ENCODE peak calls at places on chromosome 5, in seven cellular contexts. S is aorta, Q is prostate gland, L is brain microvascular endothelial cell, W is thoracic aorta, P is left lung, D is neuronal stem cell. T is an unnamed sample.

GRCh38 chr5:56432326-56432725 is 199.2 kb upstream of the ANKRD55 start:
- DNase-seq in S (no peak), Q (no peak), L (peak; percentile 6), W (no peak), P (no peak), D (no peak), T (no peak)

GRCh38 chr5:36305571-36306326 is 4.0 kb upstream of the RANBP3L start:
- DNase-seq in S (peak; percentile 61), Q (peak; percentile 37), L (peak; percentile 33), W (no peak), P (peak; percentile 42), D (no peak), T (peak; percentile 44)

GRCh38 chr5:135576075-135576599 is 2.7 kb downstream of the CXCL14 start:
- DNase-seq in S (no peak), Q (no peak), L (peak; percentile 27), W (no peak), P (no peak), D (no peak), T (no peak)

GRCh38 chr5:156585999-156586398 is 259.0 kb downstream of the SGCD start:
- DNase-seq in S (no peak), Q (no peak), L (no peak), W (no peak), P (no peak), D (no peak), T (no peak)

GRCh38 chr5:32522429-32523143 is 62.8 kb upstream of the SUB1 start:
- DNase-seq in S (peak; percentile 75), Q (no peak), L (peak; percentile 70), W (no peak), P (peak; percentile 66), D (no peak), T (no peak)

GRCh38 chr5:15690611-15691010 is 190.6 kb downstream of the FBXL7 start:
- DNase-seq in S (no peak), Q (no peak), L (peak; percentile 41), W (no peak), P (no peak), D (no peak), T (no peak)

GRCh38 chr5:178323541-178323865 is 90.9 kb upstream of the PHYKPL start:
- DNase-seq in S (no peak), Q (no peak), L (no peak), W (no peak), P (peak; percentile 26), D (no peak), T (no peak)

GRCh38 chr5:159786901-159787691 is 129.2 kb upstream of the ADRA1B start:
- DNase-seq in S (peak; percentile 49), Q (no peak), L (peak; percentile 25), W (no peak), P (no peak), D (no peak), T (no peak)

GRCh38 chr5:40557486-40557885 is 122.2 kb upstream of the PTGER4 start:
- DNase-seq in S (no peak), Q (no peak), L (peak; percentile 14), W (no peak), P (no peak), D (no peak), T (no peak)

GRCh38 chr5:169072223-169072622 is 228.7 kb downstream of the SLIT3 start:
- DNase-seq in S (no peak), Q (no peak), L (no peak), W (no peak), P (no peak), D (no peak), T (no peak)

GRCh38 chr5:114332493-114332892 is 29.4 kb upstream of the KCNN2 start:
- DNase-seq in S (no peak), Q (peak; percentile 44), L (no peak), W (no peak), P (no peak), D (no peak), T (no peak)

GRCh38 chr5:82597437-82597836 is 319.3 kb upstream of the RPS23 start:
- DNase-seq in S (no peak), Q (no peak), L (no peak), W (no peak), P (no peak), D (no peak), T (peak; percentile 10)

GRCh38 chr5:36777105-36777757 is 99.3 kb upstream of the NIPBL start:
- DNase-seq in S (no peak), Q (no peak), L (peak; percentile 46), W (no peak), P (no peak), D (peak; percentile 20), T (peak; percentile 74)

GRCh38 chr5:133753856-133754255 is 141.5 kb upstream of the FSTL4 start:
- DNase-seq in S (no peak), Q (peak; percentile 20), L (no peak), W (no peak), P (no peak), D (no peak), T (no peak)

GRCh38 chr5:31639488-31640011 is 619 bp downstream of the PDZD2 start:
- DNase-seq in S (peak; percentile 44), Q (no peak), L (no peak), W (no peak), P (no peak), D (no peak), T (peak; percentile 24)

GRCh38 chr5:177111720-177112394 is 21.7 kb upstream of the NSD1 start:
- DNase-seq in S (peak; percentile 67), Q (no peak), L (no peak), W (no peak), P (peak; percentile 44), D (peak; percentile 81), T (peak; percentile 67)

GRCh38 chr5:39362646-39363045 is 1.6 kb downstream of the C9 start:
- DNase-seq in S (no peak), Q (no peak), L (no peak), W (no peak), P (no peak), D (no peak), T (no peak)

GRCh38 chr5:39363217-39363616 is 1.1 kb downstream of the C9 start:
- DNase-seq in S (no peak), Q (no peak), L (no peak), W (no peak), P (no peak), D (no peak), T (no peak)

GRCh38 chr5:39361306-39361705 is 3.0 kb downstream of the C9 start:
- DNase-seq in S (no peak), Q (no peak), L (no peak), W (no peak), P (no peak), D (no peak), T (no peak)

GRCh38 chr5:39367711-39368110 is 3.4 kb upstream of the C9 start:
- DNase-seq in S (no peak), Q (no peak), L (no peak), W (no peak), P (no peak), D (no peak), T (no peak)

GRCh38 chr5:39364367-39364766 is at the start of gene C9:
- DNase-seq in S (no peak), Q (no peak), L (no peak), W (no peak), P (no peak), D (no peak), T (no peak)
- H3K27ac ChIP-seq in S (no peak within 1 kb of the TSS), Q (no peak within 1 kb of the TSS), L (no peak within 1 kb of the TSS), W (no peak within 1 kb of the TSS), P (no peak within 1 kb of the TSS), D (no peak within 1 kb of the TSS), T (no peak within 1 kb of the TSS)

GRCh38 chr5:141870871-141871270 is 7.3 kb downstream of the PCDH1 start:
- DNase-seq in S (no peak), Q (no peak), L (no peak), W (no peak), P (no peak), D (no peak), T (no peak)

GRCh38 chr5:141871870-141872269 is 6.3 kb downstream of the PCDH1 start:
- DNase-seq in S (no peak), Q (no peak), L (no peak), W (no peak), P (no peak), D (no peak), T (no peak)

GRCh38 chr5:141874262-141874964 is 3.8 kb downstream of the PCDH1 start:
- DNase-seq in S (no peak), Q (no peak), L (no peak), W (no peak), P (no peak), D (no peak), T (no peak)

GRCh38 chr5:141873933-141874261 is 4.3 kb downstream of the PCDH1 start:
- DNase-seq in S (no peak), Q (no peak), L (no peak), W (no peak), P (no peak), D (no peak), T (no peak)

GRCh38 chr5:141872496-141873356 is 5.5 kb downstream of the PCDH1 start:
- DNase-seq in S (no peak), Q (no peak), L (no peak), W (no peak), P (no peak), D (no peak), T (no peak)
- H3K27ac ChIP-seq in S (no peak overlapping the region), Q (no peak overlapping the region), L (no peak overlapping the region), W (no peak overlapping the region), P (no peak overlapping the region), D (peak overlapping the region; percentile 88), T (no peak overlapping the region)

DNA sequence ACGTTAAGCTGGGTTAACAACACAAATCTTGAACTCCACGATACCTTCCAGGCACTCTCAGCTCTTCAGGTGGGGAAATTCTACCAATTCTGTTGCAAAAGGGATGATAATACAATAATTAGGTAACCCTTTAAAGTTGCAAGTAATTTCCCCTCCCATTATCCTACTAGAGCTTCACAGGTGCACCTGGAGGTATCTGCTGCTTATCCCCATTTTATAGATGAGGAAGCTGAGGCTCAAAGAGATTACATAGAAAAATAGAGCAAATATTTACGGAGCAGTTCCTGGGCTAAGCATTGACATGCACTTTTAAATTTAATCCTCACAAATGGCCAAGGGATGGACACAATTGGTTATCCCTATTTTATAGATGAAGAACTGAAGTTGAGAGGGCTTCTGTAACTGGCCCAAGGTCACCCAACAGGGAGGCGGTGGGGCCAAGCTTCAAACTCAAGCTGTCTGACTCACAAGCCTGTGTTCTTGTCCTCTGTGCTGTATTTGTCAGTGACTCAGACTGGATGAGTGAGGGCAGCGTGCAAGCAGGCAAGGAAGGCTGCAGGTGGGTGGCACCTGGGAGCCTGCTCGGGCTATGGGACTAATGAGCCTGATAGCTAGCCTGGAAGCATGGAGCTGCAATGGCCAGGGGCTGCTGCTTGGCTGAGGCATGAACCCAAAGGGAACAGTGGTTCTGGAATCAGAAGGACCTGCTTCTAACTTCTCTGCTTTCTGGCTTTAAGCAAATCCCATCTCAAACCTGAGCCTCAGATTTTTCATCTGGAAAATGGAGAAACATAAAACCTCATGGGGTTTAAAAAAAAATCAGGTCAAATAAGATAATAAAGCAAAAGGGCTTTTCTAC is 105.5 kb downstream of the PDE6A start:
- DNase-seq in S (no peak), Q (no peak), L (peak; percentile 65), W (no peak), P (no peak), D (no peak), T (no peak)
- H3K27ac ChIP-seq in S (no peak overlapping the region), Q (no peak overlapping the region), L (no peak overlapping the region), W (no peak overlapping the region), P (peak overlapping the region; percentile 65), D (no peak overlapping the region), T (no peak overlapping the region)

GRCh38 chr5:170137694-170138214 is 32.1 kb downstream of the FOXI1 start:
- DNase-seq in S (no peak), Q (no peak), L (no peak), W (no peak), P (no peak), D (no peak), T (no peak)
- H3K27ac ChIP-seq in S (no peak overlapping the region), Q (no peak overlapping the region), L (no peak overlapping the region), W (no peak overlapping the region), P (no peak overlapping the region), D (no peak overlapping the region), T (no peak overlapping the region)